ENCODE peak calls at places on chromosomes 7 and 10, in five cellular contexts. L, R, X, J and F are unnamed samples.

GRCh38 chr7:47327698-47328391 is 254.1 kb downstream of the TNS3 start:
- DNase-seq in L (no peak), J (peak; percentile 62), X (peak; percentile 84), R (peak; percentile 79), F (no peak)

GRCh38 chr7:44307905-44308740 is 17.3 kb downstream of the CAMK2B start:
- DNase-seq in R (no peak), L (no peak), X (no peak), J (peak; percentile 83), F (no peak)

GRCh38 chr7:71414490-71414889 is 282.5 kb downstream of the GALNT17 start:
- DNase-seq in L (no peak), X (no peak), J (no peak), R (no peak), F (no peak)

GRCh38 chr10:13528875-13529713 is at the start of gene BEND7:
- DNase-seq in X (no peak), R (peak; percentile 6), L (peak; percentile 56), J (no peak), F (peak; percentile 35)

GRCh38 chr10:88456730-88457129 is 126.4 kb downstream of the RNLS start:
- DNase-seq in X (peak; percentile 72), L (no peak), R (peak; percentile 79), J (no peak), F (no peak)

GRCh38 chr7:18421297-18422004 is 74.1 kb upstream of the HDAC9 start:
- DNase-seq in R (peak; percentile 12), J (no peak), L (no peak), X (no peak), F (no peak)

GRCh38 chr10:14879055-14879800 is 562 bp downstream of the SUV39H2 start:
- DNase-seq in L (peak; percentile 30), X (peak; percentile 5), J (no peak), R (peak; percentile 5), F (peak; percentile 24)

GRCh38 chr7:18974803-18975202 is 142.6 kb downstream of the TWIST1 start:
- DNase-seq in X (no peak), R (peak; percentile 67), L (no peak), J (peak; percentile 90), F (no peak)

GRCh38 chr10:103397191-103397825 is 882 bp downstream of the PDCD11 start:
- DNase-seq in R (no peak), L (peak; percentile 24), X (no peak), J (peak; percentile 36), F (no peak)

GRCh38 chr10:68142761-68143160 is 33.5 kb downstream of the MYPN start:
- DNase-seq in J (no peak), X (no peak), L (no peak), R (no peak), F (no peak)

GRCh38 chr10:69848454-69848853 is 46.7 kb downstream of the COL13A1 start:
- DNase-seq in L (no peak), R (no peak), X (no peak), J (no peak), F (no peak)

GRCh38 chr7:102444961-102445673 is 11.7 kb downstream of the ORAI2 start:
- DNase-seq in J (no peak), L (peak; percentile 65), R (no peak), X (no peak), F (peak; percentile 94)
- H3K4me3 ChIP-seq in J (no peak overlapping the region), L (no peak overlapping the region), R (no peak overlapping the region), X (no peak overlapping the region), F (peak overlapping the region; percentile 72)

GRCh38 chr10:21726601-21727295 is 192.7 kb downstream of the MLLT10 start:
- DNase-seq in L (peak; percentile 24), R (peak; percentile 24), J (no peak), X (no peak), F (no peak)

GRCh38 chr10:21737061-21737460 is 203.0 kb downstream of the MLLT10 start:
- DNase-seq in L (no peak), J (no peak), X (no peak), R (no peak), F (no peak)

GRCh38 chr10:21733710-21734109 is 199.7 kb downstream of the MLLT10 start:
- DNase-seq in R (peak; percentile 2), L (no peak), X (no peak), J (no peak), F (no peak)

GRCh38 chr10:21727452-21728168 is 193.6 kb downstream of the MLLT10 start:
- DNase-seq in L (no peak), J (no peak), R (peak; percentile 41), X (peak; percentile 20), F (no peak)

GRCh38 chr10:21732067-21732772 is 198.2 kb downstream of the MLLT10 start:
- DNase-seq in R (peak; percentile 54), L (peak; percentile 74), J (no peak), X (peak; percentile 88), F (peak; percentile 45)
- H3K4me2 ChIP-seq in R (no peak overlapping the region), L (no peak overlapping the region), J (no peak overlapping the region), X (no peak overlapping the region), F (no peak overlapping the region)

DNA sequence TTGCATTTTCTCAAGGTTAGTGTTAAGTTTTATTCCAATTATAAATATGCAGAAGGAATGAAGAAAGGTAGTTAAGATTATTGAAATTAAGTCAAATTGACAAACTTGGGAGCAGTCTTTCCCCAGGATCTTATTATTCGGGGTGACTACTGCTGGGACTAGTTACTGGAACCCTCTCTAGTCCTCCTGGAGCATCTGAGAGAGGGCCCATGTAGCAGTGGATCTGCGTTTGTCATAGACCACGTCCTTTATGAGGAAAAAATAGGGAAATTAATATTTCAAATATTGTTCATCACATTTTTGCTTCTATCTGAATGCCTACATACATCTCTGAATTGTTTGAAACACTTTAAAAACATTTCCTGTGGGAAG is 41.0 kb downstream of the CNPY1 start:
- DNase-seq in X (no peak), L (no peak), R (no peak), J (no peak), F (no peak)
- TF ChIP-seq EZH2 in X (no peak), L (no peak), R (no peak), J (no peak), F (no peak)

GRCh38 chr7:128266529-128266890 is 25.4 kb downstream of the LEP start:
- DNase-seq in L (no peak), X (no peak), J (no peak), R (no peak), F (no peak)
- H3K4me3 ChIP-seq in L (no peak overlapping the region), X (no peak overlapping the region), J (no peak overlapping the region), R (peak overlapping the region; percentile 29), F (no peak overlapping the region)

GRCh38 chr10:109898666-109899577 is 24.4 kb downstream of the XPNPEP1 start:
- DNase-seq in X (peak; percentile 56), R (peak; percentile 30), J (no peak), L (peak; percentile 65), F (no peak)
- H3K4me2 ChIP-seq in X (peak overlapping the region; percentile 34), R (peak overlapping the region; percentile 12), J (no peak overlapping the region), L (no peak overlapping the region), F (no peak overlapping the region)

GRCh38 chr7:27165089-27165654 is at the start of gene HOXA9:
- DNase-seq in R (no peak), X (peak; percentile 75), J (no peak), L (no peak), F (no peak)
- TF ChIP-seq EZH2 in R (peak; percentile 88), X (peak; percentile 97), J (peak; percentile 6), L (no peak), F (no peak)

GRCh38 chr10:95235676-95236067 is 41.6 kb downstream of the ACSM6 start:
- DNase-seq in X (no peak), R (no peak), L (no peak), J (no peak), F (no peak)
- H3K4me3 ChIP-seq in X (no peak overlapping the region), R (no peak overlapping the region), L (no peak overlapping the region), J (no peak overlapping the region), F (no peak overlapping the region)

GRCh38 chr7:22935269-22935668 is 78.7 kb downstream of the HYCC1 start:
- DNase-seq in J (no peak), X (no peak), L (no peak), R (peak; percentile 4), F (no peak)
- H3K4me2 ChIP-seq in J (no peak overlapping the region), X (no peak overlapping the region), L (no peak overlapping the region), R (no peak overlapping the region), F (no peak overlapping the region)